ENCODE peak calls at places on chromosomes 6 and 20, in five cellular contexts. One of them, this sample, is unnamed.

GRCh38 chr20:1122388-1123315 is 4.2 kb downstream of the PSMF1 start:
- DNase-seq in naive thymus-derived CD4-positive, alpha-beta T cell: no peak
- DNase-seq in T-helper 9 cell: no peak
- DNase-seq in ovary: no peak
- DNase-seq in astrocyte of the cerebellum: peak
- DNase-seq in this sample: no peak

GRCh38 chr6:1437553-1438406 is 48.4 kb downstream of the FOXF2 start:
- DNase-seq in T-helper 9 cell: no peak
- DNase-seq in naive thymus-derived CD4-positive, alpha-beta T cell: no peak
- DNase-seq in astrocyte of the cerebellum: no peak
- DNase-seq in ovary: no peak
- DNase-seq in this sample: no peak

GRCh38 chr6:1589208-1589607 is 20.5 kb upstream of the FOXC1 start:
- DNase-seq in astrocyte of the cerebellum: no peak
- DNase-seq in T-helper 9 cell: no peak
- DNase-seq in ovary: no peak
- DNase-seq in naive thymus-derived CD4-positive, alpha-beta T cell: no peak
- DNase-seq in this sample: no peak

GRCh38 chr6:11580686-11581085 is 43.1 kb downstream of the TMEM170B start:
- DNase-seq in astrocyte of the cerebellum: no peak
- DNase-seq in T-helper 9 cell: no peak
- DNase-seq in ovary: no peak
- DNase-seq in naive thymus-derived CD4-positive, alpha-beta T cell: no peak
- DNase-seq in this sample: no peak

GRCh38 chr20:48090784-48091183 is 305.5 kb upstream of the SULF2 start:
- DNase-seq in T-helper 9 cell: no peak
- DNase-seq in naive thymus-derived CD4-positive, alpha-beta T cell: no peak
- DNase-seq in astrocyte of the cerebellum: no peak
- DNase-seq in ovary: no peak
- DNase-seq in this sample: no peak

GRCh38 chr20:21339499-21339898 is 36.4 kb downstream of the XRN2 start:
- DNase-seq in naive thymus-derived CD4-positive, alpha-beta T cell: no peak
- DNase-seq in T-helper 9 cell: no peak
- DNase-seq in ovary: no peak
- DNase-seq in astrocyte of the cerebellum: no peak
- DNase-seq in this sample: no peak

GRCh38 chr6:126574301-126574700 is 234.4 kb downstream of the CENPW start:
- DNase-seq in naive thymus-derived CD4-positive, alpha-beta T cell: no peak
- DNase-seq in T-helper 9 cell: no peak
- DNase-seq in astrocyte of the cerebellum: no peak
- DNase-seq in ovary: no peak
- DNase-seq in this sample: no peak

GRCh38 chr20:5844063-5844681 is 94.0 kb downstream of the SHLD1 start:
- DNase-seq in astrocyte of the cerebellum: no peak
- DNase-seq in T-helper 9 cell: peak
- DNase-seq in ovary: no peak
- DNase-seq in naive thymus-derived CD4-positive, alpha-beta T cell: no peak
- DNase-seq in this sample: no peak

GRCh38 chr6:3273707-3274521 is 15.2 kb downstream of the PSMG4 start:
- DNase-seq in T-helper 9 cell: no peak
- DNase-seq in naive thymus-derived CD4-positive, alpha-beta T cell: no peak
- DNase-seq in astrocyte of the cerebellum: no peak
- DNase-seq in ovary: no peak
- DNase-seq in this sample: no peak

GRCh38 chr20:64070244-64070993 is 7.4 kb downstream of the TCEA2 start:
- DNase-seq in ovary: no peak
- DNase-seq in naive thymus-derived CD4-positive, alpha-beta T cell: no peak
- DNase-seq in T-helper 9 cell: no peak
- DNase-seq in astrocyte of the cerebellum: no peak
- DNase-seq in this sample: no peak

GRCh38 chr6:160035241-160035640 is 66.4 kb downstream of the IGF2R start:
- DNase-seq in naive thymus-derived CD4-positive, alpha-beta T cell: no peak
- DNase-seq in T-helper 9 cell: no peak
- DNase-seq in astrocyte of the cerebellum: no peak
- DNase-seq in ovary: no peak
- DNase-seq in this sample: no peak

GRCh38 chr20:37995856-37996625 is 37.2 kb downstream of the TTI1 start:
- DNase-seq in T-helper 9 cell: no peak
- DNase-seq in naive thymus-derived CD4-positive, alpha-beta T cell: no peak
- DNase-seq in ovary: no peak
- DNase-seq in astrocyte of the cerebellum: no peak
- DNase-seq in this sample: no peak

GRCh38 chr6:159969921-159970320 is 1.0 kb downstream of the IGF2R start:
- DNase-seq in naive thymus-derived CD4-positive, alpha-beta T cell: no peak
- DNase-seq in T-helper 9 cell: no peak
- DNase-seq in ovary: no peak
- DNase-seq in astrocyte of the cerebellum: no peak
- DNase-seq in this sample: no peak

GRCh38 chr6:131946992-131947955 is 3.9 kb downstream of the CCN2 start:
- DNase-seq in astrocyte of the cerebellum: peak
- DNase-seq in naive thymus-derived CD4-positive, alpha-beta T cell: no peak
- DNase-seq in T-helper 9 cell: no peak
- DNase-seq in ovary: no peak
- DNase-seq in this sample: no peak

GRCh38 chr6:37826188-37826587 is 6.7 kb downstream of the ZFAND3 start:
- DNase-seq in astrocyte of the cerebellum: no peak
- DNase-seq in naive thymus-derived CD4-positive, alpha-beta T cell: no peak
- DNase-seq in ovary: no peak
- DNase-seq in T-helper 9 cell: no peak
- DNase-seq in this sample: no peak

GRCh38 chr6:34934516-34934915 is 45.5 kb downstream of the ANKS1A start:
- DNase-seq in naive thymus-derived CD4-positive, alpha-beta T cell: no peak
- DNase-seq in astrocyte of the cerebellum: peak
- DNase-seq in T-helper 9 cell: no peak
- DNase-seq in ovary: peak
- DNase-seq in this sample: no peak

GRCh38 chr6:73339340-73339739 is 14.7 kb downstream of the DPPA5 start:
- DNase-seq in T-helper 9 cell: no peak
- DNase-seq in naive thymus-derived CD4-positive, alpha-beta T cell: no peak
- DNase-seq in astrocyte of the cerebellum: no peak
- DNase-seq in ovary: no peak
- DNase-seq in this sample: no peak

GRCh38 chr6:89116702-89117101 is 1.2 kb downstream of the SRSF12 start:
- DNase-seq in naive thymus-derived CD4-positive, alpha-beta T cell: no peak
- DNase-seq in T-helper 9 cell: no peak
- DNase-seq in ovary: no peak
- DNase-seq in astrocyte of the cerebellum: no peak
- DNase-seq in this sample: no peak

GRCh38 chr6:225907-226306 is 66.4 kb upstream of the DUSP22 start:
- DNase-seq in astrocyte of the cerebellum: no peak
- DNase-seq in T-helper 9 cell: no peak
- DNase-seq in naive thymus-derived CD4-positive, alpha-beta T cell: no peak
- DNase-seq in ovary: no peak
- DNase-seq in this sample: no peak

GRCh38 chr6:56004421-56004820 is 129.0 kb upstream of the BMP5 start:
- DNase-seq in ovary: no peak
- DNase-seq in T-helper 9 cell: no peak
- DNase-seq in naive thymus-derived CD4-positive, alpha-beta T cell: no peak
- DNase-seq in astrocyte of the cerebellum: no peak
- DNase-seq in this sample: no peak

GRCh38 chr6:31573239-31574105 is 1.4 kb downstream of the LTA start:
- DNase-seq in astrocyte of the cerebellum: no peak
- DNase-seq in ovary: no peak
- DNase-seq in T-helper 9 cell: no peak
- DNase-seq in naive thymus-derived CD4-positive, alpha-beta T cell: no peak
- DNase-seq in this sample: no peak

GRCh38 chr6:87697581-87698552 is 4.2 kb downstream of the AKIRIN2 start:
- DNase-seq in astrocyte of the cerebellum: peak
- DNase-seq in ovary: no peak
- DNase-seq in naive thymus-derived CD4-positive, alpha-beta T cell: no peak
- DNase-seq in T-helper 9 cell: no peak
- DNase-seq in this sample: no peak

GRCh38 chr6:80520195-80520594 is 413.7 kb downstream of the BCKDHB start:
- DNase-seq in naive thymus-derived CD4-positive, alpha-beta T cell: no peak
- DNase-seq in ovary: no peak
- DNase-seq in T-helper 9 cell: no peak
- DNase-seq in astrocyte of the cerebellum: peak
- DNase-seq in this sample: no peak

GRCh38 chr6:138806889-138807288 is 11.0 kb downstream of the ECT2L start:
- DNase-seq in T-helper 9 cell: no peak
- DNase-seq in naive thymus-derived CD4-positive, alpha-beta T cell: no peak
- DNase-seq in ovary: no peak
- DNase-seq in astrocyte of the cerebellum: no peak
- DNase-seq in this sample: no peak

GRCh38 chr6:136563386-136564152 is 13.3 kb upstream of the MAP7 start:
- DNase-seq in ovary: no peak
- DNase-seq in astrocyte of the cerebellum: no peak
- DNase-seq in T-helper 9 cell: no peak
- DNase-seq in naive thymus-derived CD4-positive, alpha-beta T cell: no peak
- DNase-seq in this sample: no peak

GRCh38 chr6:139852484-139853140 is 478.2 kb upstream of the CITED2 start:
- DNase-seq in astrocyte of the cerebellum: no peak
- DNase-seq in naive thymus-derived CD4-positive, alpha-beta T cell: no peak
- DNase-seq in T-helper 9 cell: no peak
- DNase-seq in ovary: no peak
- DNase-seq in this sample: no peak

GRCh38 chr20:45911486-45912343 is at the start of gene PLTP:
- DNase-seq in T-helper 9 cell: peak
- DNase-seq in ovary: peak
- DNase-seq in astrocyte of the cerebellum: peak
- DNase-seq in naive thymus-derived CD4-positive, alpha-beta T cell: peak
- DNase-seq in this sample: peak

GRCh38 chr20:8172191-8172590 is 40.1 kb downstream of the PLCB1 start:
- DNase-seq in T-helper 9 cell: no peak
- DNase-seq in astrocyte of the cerebellum: no peak
- DNase-seq in naive thymus-derived CD4-positive, alpha-beta T cell: no peak
- DNase-seq in ovary: no peak
- DNase-seq in this sample: no peak

GRCh38 chr20:46368902-46369268 is 37.5 kb downstream of the ELMO2 start:
- DNase-seq in T-helper 9 cell: no peak
- DNase-seq in naive thymus-derived CD4-positive, alpha-beta T cell: no peak
- DNase-seq in astrocyte of the cerebellum: no peak
- DNase-seq in ovary: no peak
- DNase-seq in this sample: no peak

GRCh38 chr6:54981647-54982046 is 135.1 kb downstream of the FAM83B start:
- DNase-seq in ovary: no peak
- DNase-seq in T-helper 9 cell: no peak
- DNase-seq in astrocyte of the cerebellum: peak
- DNase-seq in naive thymus-derived CD4-positive, alpha-beta T cell: no peak
- DNase-seq in this sample: no peak

GRCh38 chr6:32529697-32530429 is at the start of gene HLA-DRB5:
- DNase-seq in ovary: no peak
- DNase-seq in T-helper 9 cell: peak
- DNase-seq in naive thymus-derived CD4-positive, alpha-beta T cell: peak
- DNase-seq in astrocyte of the cerebellum: no peak
- DNase-seq in this sample: no peak

GRCh38 chr20:37267684-37268313 is 6.2 kb upstream of the GHRH start:
- DNase-seq in naive thymus-derived CD4-positive, alpha-beta T cell: no peak
- DNase-seq in ovary: no peak
- DNase-seq in T-helper 9 cell: no peak
- DNase-seq in astrocyte of the cerebellum: no peak
- DNase-seq in this sample: peak

This sample was measured in caudate nucleus.